ENCODE peak calls at places on chromosomes 4 and X, in five cellular contexts. G, S, U, O and N are unnamed samples.

GRCh38 chr4:138494931-138495330 is 252.8 kb upstream of the SLC7A11 start:
- DNase-seq in G (no peak), S (no peak), O (no peak), U (peak; percentile 13), N (no peak)

GRCh38 chrX:12118134-12118533 is 20.1 kb upstream of the FRMPD4 start:
- DNase-seq in S (no peak), U (no peak), G (no peak), O (no peak), N (no peak)

GRCh38 chr4:189785257-189785656 is 155.4 kb upstream of the FRG1 start:
- DNase-seq in U (no peak), S (no peak), G (no peak), O (no peak), N (no peak)

GRCh38 chrX:110310896-110311295 is 7.0 kb downstream of the AMMECR1 start:
- DNase-seq in S (peak; percentile 3), U (no peak), G (no peak), O (no peak), N (no peak)

GRCh38 chrX:142001934-142002333 is 98.2 kb downstream of the MAGEC1 start:
- DNase-seq in S (no peak), U (no peak), G (no peak), O (no peak), N (no peak)

GRCh38 chr4:127856485-127857447 is 23.9 kb upstream of the PLK4 start:
- DNase-seq in O (no peak), G (no peak), S (no peak), U (no peak), N (no peak)

GRCh38 chr4:86972997-86973396 is 38.2 kb downstream of the AFF1 start:
- DNase-seq in U (no peak), G (peak; percentile 75), O (peak; percentile 52), S (no peak), N (peak; percentile 92)

GRCh38 chrX:119236599-119237525 is 777 bp downstream of the PGRMC1 start:
- DNase-seq in G (peak; percentile 32), S (no peak), U (no peak), O (no peak), N (peak; percentile 18)

GRCh38 chr4:94160774-94161173 is 46.9 kb upstream of the SMARCAD1 start:
- DNase-seq in U (no peak), S (no peak), O (no peak), G (no peak), N (no peak)

GRCh38 chrX:5054852-5055251 is 1173.8 kb downstream of the NLGN4X start:
- DNase-seq in U (no peak), O (no peak), S (no peak), G (no peak), N (no peak)

GRCh38 chr4:87053064-87053693 is 118.4 kb downstream of the AFF1 start:
- DNase-seq in S (no peak), G (no peak), O (no peak), U (no peak), N (no peak)

GRCh38 chr4:102580463-102580842 is 79.3 kb downstream of the NFKB1 start:
- DNase-seq in U (no peak), G (no peak), O (no peak), S (no peak), N (no peak)

GRCh38 chrX:132837971-132838370 is 120.5 kb downstream of the HS6ST2 start:
- DNase-seq in S (no peak), U (no peak), O (no peak), G (no peak), N (no peak)

GRCh38 chr4:82758701-82759685 is 39.6 kb downstream of the SCD5 start:
- DNase-seq in G (no peak), O (no peak), S (no peak), U (no peak), N (no peak)

GRCh38 chrX:42992199-42992943 is 214.4 kb upstream of the PPP1R2C start:
- DNase-seq in U (no peak), S (no peak), G (no peak), O (no peak), N (no peak)

GRCh38 chr4:148868207-148868606 is 426.0 kb upstream of the NR3C2 start:
- DNase-seq in U (no peak), G (no peak), O (no peak), S (no peak), N (no peak)

GRCh38 chr4:188387134-188387791 is 248.0 kb downstream of the TRIML1 start:
- DNase-seq in U (no peak), O (peak; percentile 38), S (no peak), G (no peak), N (no peak)

DNA sequence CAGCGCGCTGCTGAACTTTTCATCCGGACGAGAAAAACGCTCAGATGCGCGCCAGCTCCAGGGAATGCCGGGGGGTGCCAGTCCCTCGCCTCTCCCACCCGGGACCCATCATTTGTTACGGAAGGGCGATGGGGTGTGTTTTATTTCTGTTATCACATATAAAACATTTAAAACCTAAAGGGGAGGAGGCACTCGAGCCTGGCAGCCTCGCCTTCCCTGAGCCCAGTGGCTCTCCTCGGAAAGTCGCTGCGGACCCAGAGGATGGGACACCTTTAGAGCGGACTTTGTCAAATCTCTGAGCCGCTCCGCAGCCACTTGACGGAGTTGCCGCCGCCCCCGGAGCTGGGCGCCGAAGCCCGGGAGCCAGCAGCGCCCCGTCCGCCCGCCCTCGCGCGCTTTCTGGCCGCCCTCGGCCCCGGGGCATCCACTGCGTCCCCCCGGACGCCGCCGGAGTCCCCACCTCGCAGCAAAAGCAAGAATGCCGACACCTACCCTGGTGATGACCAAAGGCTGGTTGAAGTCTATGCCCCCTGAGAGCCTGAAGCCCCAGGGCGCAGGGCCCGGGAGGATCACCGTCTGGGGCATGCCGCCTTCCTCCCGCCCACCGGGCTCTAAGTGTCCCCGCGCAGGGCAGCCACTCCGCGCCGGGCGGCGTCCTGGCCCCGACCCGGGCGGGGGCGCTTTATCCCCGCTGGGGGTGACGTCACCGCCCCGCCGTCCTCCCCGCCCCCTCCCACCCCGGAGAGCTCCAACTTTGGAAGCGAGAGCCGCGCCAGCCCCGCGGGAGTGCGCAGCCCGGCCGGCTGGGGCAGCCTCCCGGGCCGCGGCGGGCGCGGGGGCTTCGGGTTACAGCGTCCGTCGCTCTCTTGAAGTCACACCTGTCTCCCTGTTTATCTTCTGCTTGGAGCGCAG is at the start of gene PDLIM3:
- DNase-seq in G (peak; percentile 55), S (peak; percentile 29), U (peak; percentile 12), O (peak; percentile 72), N (peak; percentile 41)
- TF ChIP-seq POLR2AphosphoS5 in G (peak; percentile 94), S (no peak), U (peak; percentile 87), O (peak; percentile 79), N (peak; percentile 61)

GRCh38 chr4:18756661-18757060 is 735.1 kb upstream of the LCORL start:
- DNase-seq in U (no peak), S (no peak), O (no peak), G (no peak), N (no peak)

DNA sequence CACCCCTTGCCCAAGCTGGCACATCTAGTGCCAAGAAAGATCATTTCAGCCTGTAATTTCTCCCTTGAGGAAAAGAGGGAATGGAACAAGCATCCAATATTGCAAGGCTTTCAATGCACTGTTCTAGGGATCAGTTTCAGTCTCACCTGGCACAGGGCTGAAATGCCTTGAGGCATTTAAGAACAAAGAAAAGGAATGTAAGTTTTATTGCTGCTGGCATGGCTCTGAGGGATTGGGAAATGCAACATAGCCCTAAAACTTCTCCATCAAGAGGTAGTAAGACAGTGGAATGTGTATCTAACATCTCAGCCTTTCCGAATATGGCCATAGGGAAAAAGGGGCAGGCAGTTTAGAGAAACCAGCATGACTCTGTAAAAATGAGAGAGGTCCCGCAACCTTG is 732.6 kb upstream of the LCORL start:
- DNase-seq in U (no peak), G (no peak), S (no peak), O (no peak), N (no peak)
- TF ChIP-seq POLR2A in U (no peak), G (no peak), S (no peak), O (no peak), N (no peak)

DNA sequence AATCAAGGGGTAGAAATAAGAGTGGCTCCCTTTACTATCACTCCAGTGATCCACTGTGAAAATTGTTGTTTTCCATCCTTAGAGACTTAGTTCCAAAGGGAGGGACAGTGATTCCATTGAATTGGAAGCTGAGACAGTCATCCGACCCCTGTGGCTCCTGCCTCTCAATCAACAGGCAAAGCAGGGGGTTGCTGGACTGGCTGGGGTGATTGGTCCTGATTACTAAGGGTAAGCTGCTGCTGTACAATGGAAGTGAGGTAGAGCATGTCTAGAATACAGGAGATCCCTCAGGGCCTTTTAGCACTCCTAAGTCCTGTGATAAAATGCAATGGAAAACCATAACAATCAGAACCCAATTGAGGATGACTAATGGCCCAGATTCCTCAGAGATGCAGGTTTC is 127.7 kb downstream of the AASDH start:
- DNase-seq in O (no peak), S (no peak), U (no peak), G (no peak), N (no peak)
- TF ChIP-seq POLR2AphosphoS5 in O (no peak), S (no peak), U (no peak), G (no peak), N (no peak)

GRCh38 chr4:38533024-38533556 is 130.9 kb upstream of the KLF3 start:
- DNase-seq in U (no peak), G (no peak), S (no peak), O (no peak), N (no peak)

GRCh38 chr4:38531126-38531737 is 132.8 kb upstream of the KLF3 start:
- DNase-seq in S (no peak), U (no peak), G (no peak), O (no peak), N (no peak)

GRCh38 chr4:38526412-38526811 is 137.6 kb upstream of the KLF3 start:
- DNase-seq in G (no peak), S (no peak), U (no peak), O (no peak), N (no peak)

GRCh38 chr4:38530486-38530885 is 133.5 kb upstream of the KLF3 start:
- DNase-seq in G (no peak), S (no peak), U (no peak), O (no peak), N (no peak)

DNA sequence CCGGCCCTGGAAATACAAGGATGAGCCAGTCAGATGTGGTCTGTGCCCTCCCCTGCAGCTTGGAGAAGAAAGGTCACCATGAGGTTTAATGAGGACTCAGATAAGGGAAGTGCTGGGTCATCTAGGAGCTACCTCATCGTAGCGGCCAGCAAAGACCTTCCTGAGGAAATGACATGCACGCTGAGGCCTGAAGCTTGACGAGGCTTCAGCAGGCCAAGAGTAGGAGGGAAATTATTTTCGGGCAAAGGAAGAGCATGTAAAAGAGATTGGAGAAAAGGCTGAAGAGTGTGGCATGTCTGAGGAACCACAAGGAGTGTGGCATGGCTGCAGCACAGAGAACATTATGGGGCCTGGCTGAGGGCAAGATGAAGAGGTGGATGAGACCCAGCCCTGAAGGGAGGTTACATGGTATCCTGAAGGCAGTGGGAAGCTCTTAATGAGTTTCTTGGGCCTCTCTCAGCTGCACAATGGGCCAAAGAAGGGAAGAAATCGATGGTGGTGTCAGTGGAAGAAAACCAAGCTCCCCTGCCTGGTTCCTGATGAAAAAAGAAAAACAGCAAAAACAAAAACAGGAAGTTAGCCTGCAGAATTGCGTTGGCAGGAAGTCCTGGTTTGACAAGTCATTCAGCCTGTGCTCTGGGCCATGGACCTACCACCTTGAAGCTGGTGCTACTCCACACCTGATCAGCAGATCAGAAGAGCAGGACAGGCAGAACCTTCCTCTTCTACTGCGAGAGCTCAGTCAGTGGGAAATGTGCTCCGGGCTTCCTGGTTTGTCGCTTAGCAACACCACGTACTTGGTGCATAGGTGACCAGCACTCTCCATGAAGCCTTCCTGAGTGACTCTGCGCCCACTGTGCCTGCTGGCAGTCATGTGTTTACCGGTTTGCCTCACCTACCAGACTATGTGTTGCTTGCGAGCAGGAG is 134.5 kb upstream of the KLF3 start:
- DNase-seq in G (peak; percentile 81), S (peak; percentile 26), U (no peak), O (no peak), N (no peak)
- TF ChIP-seq POLR2A in G (no peak), S (no peak), U (no peak), O (no peak), N (no peak)

GRCh38 chr4:185203380-185204237 is at the start of gene CFAP97:
- DNase-seq in O (peak; percentile 79), S (peak; percentile 62), G (peak; percentile 92), U (peak; percentile 53), N (peak; percentile 88)
- TF ChIP-seq POLR2AphosphoS5 in O (peak; percentile 28), S (peak; percentile 42), G (peak; percentile 62), U (peak; percentile 87), N (peak; percentile 58)